ENCODE peak calls at places on chromosomes 11 and 22, in ten cellular contexts. One of them, this sample, is unnamed.

GRCh38 chr11:70825893-70826540 is 426.4 kb downstream of the SHANK2 start:
- DNase-seq in heart right ventricle: peak
- DNase-seq in right cardiac atrium: no peak
- DNase-seq in OCI-LY7: no peak
- DNase-seq in CD4-positive, CD25-positive, alpha-beta regulatory T cell: no peak
- DNase-seq in lower lobe of right lung: no peak
- DNase-seq in dorsolateral prefrontal cortex: no peak
- DNase-seq in naive thymus-derived CD4-positive, alpha-beta T cell: no peak
- DNase-seq in adipocyte: no peak
- DNase-seq in HFF-Myc: no peak
- DNase-seq in this sample: peak

GRCh38 chr11:8810331-8811301 is 100.4 kb upstream of the AKIP1 start:
- DNase-seq in lower lobe of right lung: peak
- DNase-seq in adipocyte: peak
- DNase-seq in naive thymus-derived CD4-positive, alpha-beta T cell: no peak
- DNase-seq in heart right ventricle: peak
- DNase-seq in right cardiac atrium: peak
- DNase-seq in CD4-positive, CD25-positive, alpha-beta regulatory T cell: no peak
- DNase-seq in OCI-LY7: no peak
- DNase-seq in HFF-Myc: no peak
- DNase-seq in dorsolateral prefrontal cortex: peak
- DNase-seq in this sample: peak

GRCh38 chr11:46050065-46050464 is 71.2 kb downstream of the PHF21A start:
- DNase-seq in naive thymus-derived CD4-positive, alpha-beta T cell: no peak
- DNase-seq in OCI-LY7: no peak
- DNase-seq in HFF-Myc: peak
- DNase-seq in CD4-positive, CD25-positive, alpha-beta regulatory T cell: no peak
- DNase-seq in right cardiac atrium: peak
- DNase-seq in adipocyte: peak
- DNase-seq in lower lobe of right lung: peak
- DNase-seq in dorsolateral prefrontal cortex: no peak
- DNase-seq in heart right ventricle: no peak
- DNase-seq in this sample: peak

GRCh38 chr11:120256178-120256577 is 16.2 kb downstream of the POU2F3 start:
- DNase-seq in right cardiac atrium: no peak
- DNase-seq in OCI-LY7: no peak
- DNase-seq in HFF-Myc: no peak
- DNase-seq in heart right ventricle: no peak
- DNase-seq in dorsolateral prefrontal cortex: no peak
- DNase-seq in adipocyte: no peak
- DNase-seq in CD4-positive, CD25-positive, alpha-beta regulatory T cell: no peak
- DNase-seq in naive thymus-derived CD4-positive, alpha-beta T cell: no peak
- DNase-seq in lower lobe of right lung: no peak
- DNase-seq in this sample: no peak

GRCh38 chr11:71364806-71365205 is 83.4 kb downstream of the DHCR7 start:
- DNase-seq in OCI-LY7: no peak
- DNase-seq in HFF-Myc: no peak
- DNase-seq in CD4-positive, CD25-positive, alpha-beta regulatory T cell: no peak
- DNase-seq in naive thymus-derived CD4-positive, alpha-beta T cell: no peak
- DNase-seq in lower lobe of right lung: no peak
- DNase-seq in heart right ventricle: no peak
- DNase-seq in dorsolateral prefrontal cortex: no peak
- DNase-seq in adipocyte: no peak
- DNase-seq in right cardiac atrium: no peak
- DNase-seq in this sample: no peak

GRCh38 chr11:125141686-125142535 is 22.6 kb upstream of the PKNOX2 start:
- DNase-seq in naive thymus-derived CD4-positive, alpha-beta T cell: peak
- DNase-seq in OCI-LY7: peak
- DNase-seq in CD4-positive, CD25-positive, alpha-beta regulatory T cell: peak
- DNase-seq in heart right ventricle: peak
- DNase-seq in right cardiac atrium: peak
- DNase-seq in HFF-Myc: no peak
- DNase-seq in adipocyte: peak
- DNase-seq in lower lobe of right lung: peak
- DNase-seq in dorsolateral prefrontal cortex: peak
- DNase-seq in this sample: peak

GRCh38 chr22:23217171-23218052 is 37.1 kb downstream of the BCR start:
- DNase-seq in dorsolateral prefrontal cortex: no peak
- DNase-seq in adipocyte: no peak
- DNase-seq in heart right ventricle: peak
- DNase-seq in OCI-LY7: no peak
- DNase-seq in HFF-Myc: no peak
- DNase-seq in CD4-positive, CD25-positive, alpha-beta regulatory T cell: no peak
- DNase-seq in lower lobe of right lung: peak
- DNase-seq in naive thymus-derived CD4-positive, alpha-beta T cell: no peak
- DNase-seq in right cardiac atrium: peak
- DNase-seq in this sample: peak

GRCh38 chr11:4610258-4610935 is 2.4 kb upstream of the TRIM68 start:
- DNase-seq in CD4-positive, CD25-positive, alpha-beta regulatory T cell: no peak
- DNase-seq in naive thymus-derived CD4-positive, alpha-beta T cell: no peak
- DNase-seq in adipocyte: peak
- DNase-seq in right cardiac atrium: no peak
- DNase-seq in lower lobe of right lung: no peak
- DNase-seq in dorsolateral prefrontal cortex: no peak
- DNase-seq in heart right ventricle: peak
- DNase-seq in HFF-Myc: no peak
- DNase-seq in OCI-LY7: peak
- DNase-seq in this sample: no peak

DNA sequence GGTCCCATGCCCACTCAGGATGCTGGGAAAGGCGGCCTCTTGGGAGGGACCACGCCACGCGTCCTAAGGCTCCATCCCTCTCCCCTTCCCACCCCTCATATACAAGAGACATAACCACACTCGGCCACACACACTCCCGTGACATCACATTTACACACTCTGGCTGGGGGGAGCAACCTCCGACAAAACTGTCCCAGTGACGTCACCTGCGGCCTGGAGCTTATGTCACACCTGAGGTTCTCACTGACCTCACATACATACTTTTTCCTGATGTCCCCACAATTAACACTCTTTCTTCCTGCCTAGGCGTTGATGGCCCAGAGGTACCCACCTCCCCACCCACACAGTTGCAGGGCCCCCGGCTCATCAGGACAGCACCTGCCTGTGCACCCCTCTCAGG is 1.9 kb downstream of the ELFN2 start:
- DNase-seq in heart right ventricle: no peak
- DNase-seq in naive thymus-derived CD4-positive, alpha-beta T cell: no peak
- DNase-seq in CD4-positive, CD25-positive, alpha-beta regulatory T cell: no peak
- DNase-seq in OCI-LY7: no peak
- DNase-seq in dorsolateral prefrontal cortex: no peak
- DNase-seq in lower lobe of right lung: no peak
- DNase-seq in adipocyte: no peak
- DNase-seq in right cardiac atrium: no peak
- DNase-seq in HFF-Myc: no peak
- DNase-seq in this sample: no peak
- H3K4me3 ChIP-seq in heart right ventricle: no peak
- H3K4me3 ChIP-seq in naive thymus-derived CD4-positive, alpha-beta T cell: no peak
- H3K4me3 ChIP-seq in CD4-positive, CD25-positive, alpha-beta regulatory T cell: no peak
- H3K4me3 ChIP-seq in OCI-LY7: no peak
- H3K4me3 ChIP-seq in dorsolateral prefrontal cortex: no peak
- H3K4me3 ChIP-seq in lower lobe of right lung: no peak
- H3K4me3 ChIP-seq in adipocyte: no peak
- H3K4me3 ChIP-seq in right cardiac atrium: no peak
- H3K4me3 ChIP-seq in HFF-Myc: peak
- H3K4me3 ChIP-seq in this sample: no peak

DNA sequence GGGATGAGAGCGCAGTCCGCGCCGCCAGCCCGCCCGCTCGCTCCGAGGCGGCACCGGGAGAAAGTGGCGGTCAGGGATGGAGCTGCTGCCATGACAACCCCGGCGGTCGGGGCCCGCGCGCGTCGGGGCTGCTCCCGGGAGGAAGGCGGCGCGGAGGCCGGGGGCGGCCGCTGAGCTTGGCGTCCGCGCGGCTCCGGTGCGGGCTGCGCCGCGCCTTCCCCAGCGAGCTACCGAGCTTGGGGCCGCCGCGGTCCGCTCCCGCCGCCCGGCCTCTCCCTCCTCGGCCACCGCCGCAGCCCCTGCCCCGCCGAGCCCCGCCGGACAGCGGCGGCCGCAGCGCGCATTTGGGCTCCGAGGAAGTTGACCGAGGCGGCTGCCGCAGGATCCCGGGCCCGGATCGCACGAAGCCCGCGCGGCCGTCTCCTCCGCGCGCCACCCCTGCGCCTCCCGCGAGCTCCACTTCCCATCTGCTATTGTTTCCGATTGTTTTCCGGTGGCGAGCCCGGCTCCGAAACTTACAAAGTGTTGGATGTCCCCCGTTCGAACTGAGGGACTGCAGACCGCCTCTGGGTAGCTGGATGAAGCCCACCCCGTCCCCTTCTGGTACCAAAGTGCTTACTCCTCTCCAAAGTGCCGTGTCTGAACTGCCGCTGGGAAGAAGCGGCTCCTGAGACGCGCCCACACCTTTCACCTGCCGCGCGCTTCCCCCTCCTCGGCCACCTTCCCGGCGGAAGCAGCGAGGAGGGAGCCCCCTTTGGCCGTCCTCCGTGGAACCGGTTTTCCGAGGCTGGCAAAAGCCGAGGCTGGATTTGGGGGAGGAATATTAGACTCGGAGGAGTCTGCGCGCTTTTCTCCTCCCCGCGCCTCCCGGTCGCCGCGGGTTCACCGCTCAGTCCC is 540.3 kb downstream of the NTM start:
- DNase-seq in right cardiac atrium: no peak
- DNase-seq in HFF-Myc: no peak
- DNase-seq in OCI-LY7: no peak
- DNase-seq in dorsolateral prefrontal cortex: no peak
- DNase-seq in lower lobe of right lung: no peak
- DNase-seq in adipocyte: peak
- DNase-seq in CD4-positive, CD25-positive, alpha-beta regulatory T cell: no peak
- DNase-seq in heart right ventricle: no peak
- DNase-seq in naive thymus-derived CD4-positive, alpha-beta T cell: no peak
- DNase-seq in this sample: peak
- H3K4me3 ChIP-seq in right cardiac atrium: peak
- H3K4me3 ChIP-seq in HFF-Myc: peak
- H3K4me3 ChIP-seq in OCI-LY7: no peak
- H3K4me3 ChIP-seq in dorsolateral prefrontal cortex: peak
- H3K4me3 ChIP-seq in lower lobe of right lung: peak
- H3K4me3 ChIP-seq in adipocyte: peak
- H3K4me3 ChIP-seq in CD4-positive, CD25-positive, alpha-beta regulatory T cell: no peak
- H3K4me3 ChIP-seq in heart right ventricle: peak
- H3K4me3 ChIP-seq in naive thymus-derived CD4-positive, alpha-beta T cell: no peak
- H3K4me3 ChIP-seq in this sample: peak

GRCh38 chr11:65102142-65103095 is 6.4 kb downstream of the VPS51 start:
- DNase-seq in dorsolateral prefrontal cortex: no peak
- DNase-seq in HFF-Myc: no peak
- DNase-seq in naive thymus-derived CD4-positive, alpha-beta T cell: no peak
- DNase-seq in lower lobe of right lung: no peak
- DNase-seq in heart right ventricle: no peak
- DNase-seq in CD4-positive, CD25-positive, alpha-beta regulatory T cell: no peak
- DNase-seq in OCI-LY7: no peak
- DNase-seq in right cardiac atrium: no peak
- DNase-seq in adipocyte: peak
- DNase-seq in this sample: no peak

GRCh38 chr11:65095974-65096806 is at the start of gene VPS51:
- DNase-seq in naive thymus-derived CD4-positive, alpha-beta T cell: peak
- DNase-seq in right cardiac atrium: peak
- DNase-seq in adipocyte: peak
- DNase-seq in lower lobe of right lung: peak
- DNase-seq in dorsolateral prefrontal cortex: peak
- DNase-seq in heart right ventricle: peak
- DNase-seq in OCI-LY7: peak
- DNase-seq in CD4-positive, CD25-positive, alpha-beta regulatory T cell: peak
- DNase-seq in HFF-Myc: peak
- DNase-seq in this sample: peak

GRCh38 chr11:65095427-65095826 is 587 bp upstream of the VPS51 start:
- DNase-seq in heart right ventricle: no peak
- DNase-seq in dorsolateral prefrontal cortex: no peak
- DNase-seq in CD4-positive, CD25-positive, alpha-beta regulatory T cell: no peak
- DNase-seq in right cardiac atrium: no peak
- DNase-seq in lower lobe of right lung: no peak
- DNase-seq in adipocyte: no peak
- DNase-seq in OCI-LY7: no peak
- DNase-seq in HFF-Myc: no peak
- DNase-seq in naive thymus-derived CD4-positive, alpha-beta T cell: no peak
- DNase-seq in this sample: no peak

GRCh38 chr11:65100674-65101350 is 4.8 kb downstream of the VPS51 start:
- DNase-seq in adipocyte: no peak
- DNase-seq in dorsolateral prefrontal cortex: no peak
- DNase-seq in lower lobe of right lung: no peak
- DNase-seq in heart right ventricle: no peak
- DNase-seq in naive thymus-derived CD4-positive, alpha-beta T cell: no peak
- DNase-seq in OCI-LY7: no peak
- DNase-seq in HFF-Myc: no peak
- DNase-seq in CD4-positive, CD25-positive, alpha-beta regulatory T cell: no peak
- DNase-seq in right cardiac atrium: no peak
- DNase-seq in this sample: no peak

GRCh38 chr11:65096926-65097325 is 912 bp downstream of the VPS51 start:
- DNase-seq in heart right ventricle: no peak
- DNase-seq in dorsolateral prefrontal cortex: no peak
- DNase-seq in CD4-positive, CD25-positive, alpha-beta regulatory T cell: no peak
- DNase-seq in HFF-Myc: no peak
- DNase-seq in lower lobe of right lung: no peak
- DNase-seq in OCI-LY7: no peak
- DNase-seq in adipocyte: no peak
- DNase-seq in naive thymus-derived CD4-positive, alpha-beta T cell: no peak
- DNase-seq in right cardiac atrium: no peak
- DNase-seq in this sample: no peak
- H3K4me3 ChIP-seq in heart right ventricle: peak
- H3K4me3 ChIP-seq in dorsolateral prefrontal cortex: peak
- H3K4me3 ChIP-seq in CD4-positive, CD25-positive, alpha-beta regulatory T cell: peak
- H3K4me3 ChIP-seq in HFF-Myc: peak
- H3K4me3 ChIP-seq in lower lobe of right lung: peak
- H3K4me3 ChIP-seq in OCI-LY7: peak
- H3K4me3 ChIP-seq in adipocyte: peak
- H3K4me3 ChIP-seq in naive thymus-derived CD4-positive, alpha-beta T cell: peak
- H3K4me3 ChIP-seq in right cardiac atrium: peak
- H3K4me3 ChIP-seq in this sample: peak

GRCh38 chr22:19941365-19942070 is at the start of the genes COMT and TXNRD2:
- DNase-seq in lower lobe of right lung: peak
- DNase-seq in dorsolateral prefrontal cortex: peak
- DNase-seq in right cardiac atrium: peak
- DNase-seq in adipocyte: peak
- DNase-seq in CD4-positive, CD25-positive, alpha-beta regulatory T cell: peak
- DNase-seq in HFF-Myc: no peak
- DNase-seq in heart right ventricle: peak
- DNase-seq in naive thymus-derived CD4-positive, alpha-beta T cell: peak
- DNase-seq in OCI-LY7: peak
- DNase-seq in this sample: peak

GRCh38 chr22:19942886-19943664 is 1.5 kb upstream of the TXNRD2 start:
- DNase-seq in heart right ventricle: peak
- DNase-seq in lower lobe of right lung: peak
- DNase-seq in dorsolateral prefrontal cortex: no peak
- DNase-seq in naive thymus-derived CD4-positive, alpha-beta T cell: no peak
- DNase-seq in OCI-LY7: peak
- DNase-seq in CD4-positive, CD25-positive, alpha-beta regulatory T cell: no peak
- DNase-seq in right cardiac atrium: no peak
- DNase-seq in HFF-Myc: peak
- DNase-seq in adipocyte: peak
- DNase-seq in this sample: peak

GRCh38 chr22:19942071-19942885 is 660 bp upstream of the TXNRD2 start:
- DNase-seq in heart right ventricle: peak
- DNase-seq in HFF-Myc: no peak
- DNase-seq in naive thymus-derived CD4-positive, alpha-beta T cell: no peak
- DNase-seq in OCI-LY7: peak
- DNase-seq in adipocyte: peak
- DNase-seq in CD4-positive, CD25-positive, alpha-beta regulatory T cell: no peak
- DNase-seq in lower lobe of right lung: peak
- DNase-seq in dorsolateral prefrontal cortex: no peak
- DNase-seq in right cardiac atrium: no peak
- DNase-seq in this sample: peak

GRCh38 chr22:19940536-19941364 is 822 bp upstream of the COMT start:
- DNase-seq in CD4-positive, CD25-positive, alpha-beta regulatory T cell: no peak
- DNase-seq in lower lobe of right lung: peak
- DNase-seq in HFF-Myc: no peak
- DNase-seq in dorsolateral prefrontal cortex: no peak
- DNase-seq in naive thymus-derived CD4-positive, alpha-beta T cell: no peak
- DNase-seq in heart right ventricle: no peak
- DNase-seq in adipocyte: no peak
- DNase-seq in OCI-LY7: no peak
- DNase-seq in right cardiac atrium: no peak
- DNase-seq in this sample: peak

DNA sequence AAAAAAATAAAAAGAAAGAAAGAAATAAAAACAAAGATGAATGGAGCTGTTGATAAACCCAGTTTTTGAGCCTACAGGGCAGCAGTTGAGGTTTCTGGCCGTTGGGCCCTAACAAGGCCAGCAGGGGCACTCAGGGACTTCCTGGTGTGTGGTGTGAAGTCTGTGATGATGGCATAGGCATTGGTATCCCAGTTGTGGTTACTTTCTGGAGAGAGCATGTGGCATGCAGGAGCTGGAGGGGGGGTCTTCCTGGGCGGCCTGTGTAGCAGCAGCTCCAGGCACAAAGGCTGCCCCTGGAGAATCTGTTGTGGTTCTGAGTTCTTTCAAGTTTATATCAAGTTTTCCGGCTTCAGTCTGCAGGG is 2.0 kb upstream of the TXNRD2 start:
- DNase-seq in HFF-Myc: peak
- DNase-seq in dorsolateral prefrontal cortex: no peak
- DNase-seq in CD4-positive, CD25-positive, alpha-beta regulatory T cell: no peak
- DNase-seq in OCI-LY7: peak
- DNase-seq in heart right ventricle: no peak
- DNase-seq in right cardiac atrium: no peak
- DNase-seq in lower lobe of right lung: peak
- DNase-seq in adipocyte: peak
- DNase-seq in naive thymus-derived CD4-positive, alpha-beta T cell: no peak
- DNase-seq in this sample: peak
- H3K4me3 ChIP-seq in HFF-Myc: peak
- H3K4me3 ChIP-seq in dorsolateral prefrontal cortex: no peak
- H3K4me3 ChIP-seq in CD4-positive, CD25-positive, alpha-beta regulatory T cell: no peak
- H3K4me3 ChIP-seq in OCI-LY7: peak
- H3K4me3 ChIP-seq in heart right ventricle: no peak
- H3K4me3 ChIP-seq in right cardiac atrium: no peak
- H3K4me3 ChIP-seq in lower lobe of right lung: peak
- H3K4me3 ChIP-seq in adipocyte: no peak
- H3K4me3 ChIP-seq in naive thymus-derived CD4-positive, alpha-beta T cell: no peak
- H3K4me3 ChIP-seq in this sample: no peak